ENCODE peak calls at places on chromosomes 1 and 21, in four cellular contexts. L is H9; I is psoas muscle; H is CD8-positive, alpha-beta T cell. C is an unnamed sample.

GRCh38 chr1:63701187-63701586 is 72.6 kb upstream of the ROR1 start:
- DNase-seq in H (no peak), I (no peak), L (no peak), C (no peak)

GRCh38 chr1:115782571-115783281 is 14.2 kb upstream of the CASQ2 start:
- DNase-seq in H (no peak), L (no peak), I (no peak), C (peak; percentile 99)

GRCh38 chr1:54381524-54381923 is 24.7 kb downstream of the SSBP3 start:
- DNase-seq in H (no peak), I (no peak), L (no peak), C (no peak)

GRCh38 chr1:36994294-36994693 is 40.0 kb downstream of the GRIK3 start:
- DNase-seq in H (no peak), I (no peak), L (no peak), C (no peak)

GRCh38 chr1:226981838-226982237 is 41.7 kb downstream of the COQ8A start:
- DNase-seq in L (no peak), H (no peak), I (no peak), C (no peak)

GRCh38 chr1:23910144-23910543 is 3.0 kb downstream of the CNR2 start:
- DNase-seq in H (no peak), I (no peak), L (no peak), C (no peak)

GRCh38 chr1:11729498-11730428 is 6.2 kb upstream of the AGTRAP start:
- DNase-seq in I (no peak), L (no peak), H (no peak), C (no peak)

GRCh38 chr1:62131093-62131725 is 63.4 kb upstream of the L1TD1 start:
- DNase-seq in L (peak; percentile 76), I (no peak), H (no peak), C (peak; percentile 39)

GRCh38 chr1:243946946-243947345 is 96.9 kb upstream of the AKT3 start:
- DNase-seq in H (no peak), L (peak; percentile 76), I (no peak), C (no peak)

GRCh38 chr1:155073377-155074272 is 5.0 kb upstream of the EFNA3 start:
- DNase-seq in L (no peak), I (peak; percentile 4), H (no peak), C (no peak)

GRCh38 chr1:108961752-108962486 is 1.4 kb downstream of the CLCC1 start:
- DNase-seq in H (no peak), L (no peak), I (no peak), C (no peak)

GRCh38 chr21:37153935-37154350 is 80.9 kb downstream of the TTC3 start:
- DNase-seq in L (no peak), I (peak; percentile 20), H (no peak), C (no peak)

GRCh38 chr1:90274376-90274775 is 279.5 kb downstream of the ZNF326 start:
- DNase-seq in L (no peak), H (no peak), I (no peak), C (no peak)

GRCh38 chr1:42845866-42846256 is 552 bp upstream of the ZNF691 start:
- DNase-seq in H (no peak), I (no peak), L (no peak), C (no peak)

GRCh38 chr1:193083365-193084088 is 21.7 kb downstream of the GLRX2 start:
- DNase-seq in H (no peak), I (no peak), L (no peak), C (peak; percentile 42)

GRCh38 chr1:147287133-147287865 is 44.8 kb downstream of the CHD1L start:
- DNase-seq in I (no peak), L (no peak), H (no peak), C (no peak)

GRCh38 chr21:42282715-42283114 is 32.5 kb downstream of the TFF3 start:
- DNase-seq in L (no peak), I (no peak), H (no peak), C (no peak)

GRCh38 chr1:155004352-155005075 is 1.9 kb downstream of the ZBTB7B start:
- DNase-seq in I (no peak), H (no peak), L (peak; percentile 25), C (no peak)

GRCh38 chr1:214331827-214332423 is 51.0 kb downstream of the SMYD2 start:
- DNase-seq in L (peak; percentile 71), I (peak; percentile 23), H (peak; percentile 31), C (peak; percentile 84)

GRCh38 chr1:43969746-43970466 is at the start of gene DPH2:
- DNase-seq in L (peak; percentile 99), I (peak; percentile 98), H (peak; percentile 92), C (peak; percentile 83)

DNA sequence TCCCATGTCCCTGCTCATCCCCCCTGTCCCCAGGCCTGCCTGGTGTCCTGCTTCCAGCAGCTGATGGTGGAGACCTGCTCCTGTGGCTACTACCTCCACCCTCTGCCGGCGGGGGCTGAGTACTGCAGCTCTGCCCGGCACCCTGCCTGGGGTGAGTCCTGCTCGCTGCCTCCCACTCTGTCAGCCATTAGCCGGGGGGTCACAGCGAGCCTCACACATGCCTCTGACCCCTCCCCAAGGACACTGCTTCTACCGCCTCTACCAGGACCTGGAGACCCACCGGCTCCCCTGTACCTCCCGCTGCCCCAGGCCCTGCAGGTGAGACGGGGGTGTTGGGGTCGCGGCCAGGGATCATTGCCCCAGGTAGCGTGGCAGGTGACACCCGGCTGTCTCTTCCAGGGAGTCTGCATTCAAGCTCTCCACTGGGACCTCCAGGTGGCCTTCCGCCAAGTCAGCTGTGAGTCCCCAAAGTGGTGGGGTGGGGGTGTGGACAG is 10.0 kb downstream of the SCNN1D start:
- DNase-seq in L (peak; percentile 79), H (peak; percentile 43), I (peak; percentile 66), C (no peak)
- TF ChIP-seq CTCF in L (peak; percentile 70), H (peak; percentile 23), I (peak; percentile 58), C (peak; percentile 66)

DNA sequence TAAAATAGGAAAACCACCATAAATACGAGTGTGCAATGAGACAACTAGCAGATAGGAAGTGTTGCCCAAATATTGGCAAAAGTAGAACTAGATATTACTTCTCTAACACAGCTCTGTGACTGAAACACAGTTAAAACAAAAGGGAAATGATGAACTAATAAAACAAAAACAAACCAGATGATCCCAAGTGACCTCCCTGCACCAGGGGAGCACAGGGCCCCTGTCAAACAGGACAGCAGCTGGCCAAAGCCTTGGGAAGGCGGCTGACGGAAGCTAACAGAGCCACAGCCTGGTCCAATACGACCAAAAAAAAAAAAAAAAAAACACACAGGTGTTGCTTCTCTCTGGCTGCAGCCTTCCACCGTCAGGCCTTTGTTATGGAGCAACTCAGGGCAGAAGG is 17.8 kb downstream of the ZBTB17 start:
- DNase-seq in I (no peak), L (no peak), H (no peak), C (no peak)
- H3K27ac ChIP-seq in I (no peak overlapping the region), L (no peak overlapping the region), H (no peak overlapping the region), C (no peak overlapping the region)

DNA sequence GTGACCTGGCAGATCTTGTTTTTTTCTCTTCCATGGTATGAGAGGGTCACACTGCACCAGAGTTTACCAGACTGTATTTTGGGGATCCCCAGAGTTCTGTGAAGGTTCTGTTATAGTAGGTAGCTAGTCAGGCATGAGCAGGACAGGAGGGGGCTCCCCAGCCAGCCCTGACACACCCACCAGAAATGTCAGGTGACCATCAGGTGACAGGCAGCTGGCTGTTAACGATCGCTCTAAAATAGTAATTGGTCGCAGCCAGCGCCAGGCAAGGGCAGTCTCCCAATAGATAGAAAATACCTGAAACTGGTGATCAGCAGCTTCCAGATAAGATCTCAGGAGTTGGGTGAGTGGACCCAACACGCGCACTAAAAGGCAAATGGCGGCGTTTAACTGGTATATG is 264.9 kb downstream of the RHOU start:
- DNase-seq in L (no peak), H (no peak), I (no peak), C (no peak)
- H3K4me1 ChIP-seq in L (no peaks in the 10 kb centered on the region), H (no peaks in the 10 kb centered on the region), I (no peaks in the 10 kb centered on the region), C (peaks cover 12% of the 10 kb centered on the region)

GRCh38 chr1:58782308-58783089 is 1.3 kb downstream of the JUN start:
- DNase-seq in I (peak; percentile 64), L (peak; percentile 67), H (peak; percentile 45), C (no peak)
- TF ChIP-seq CTCF in I (peak; percentile 4), L (no peak), H (no peak), C (peak; percentile 28)

GRCh38 chr21:27023186-27023585 is 56.3 kb upstream of the ADAMTS5 start:
- DNase-seq in I (no peak), L (no peak), H (no peak), C (no peak)

GRCh38 chr21:27024316-27024715 is 57.4 kb upstream of the ADAMTS5 start:
- DNase-seq in I (no peak), L (no peak), H (no peak), C (peak; percentile 18)

GRCh38 chr21:27026501-27026900 is 59.6 kb upstream of the ADAMTS5 start:
- DNase-seq in I (no peak), H (no peak), L (no peak), C (no peak)

GRCh38 chr21:27021801-27022200 is 54.9 kb upstream of the ADAMTS5 start:
- DNase-seq in I (no peak), H (no peak), L (no peak), C (no peak)

DNA sequence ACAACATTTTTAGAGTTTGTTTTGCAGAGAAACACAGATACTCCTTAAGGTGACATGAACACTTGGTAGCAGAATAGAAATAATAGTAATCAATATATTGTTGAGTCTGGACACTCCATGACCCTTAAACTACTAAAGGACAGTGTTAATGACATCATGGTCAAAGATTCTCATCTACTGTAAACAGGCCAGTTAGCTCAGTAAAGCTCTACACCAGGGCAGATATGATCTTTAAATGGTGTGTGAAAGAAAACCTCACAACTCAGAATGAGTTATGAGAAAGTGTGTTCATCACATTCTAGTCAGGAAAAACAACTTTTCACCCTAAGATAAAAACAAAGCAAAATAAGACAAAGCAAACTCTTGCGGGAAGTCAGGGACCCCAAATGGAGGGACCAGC is 58.1 kb upstream of the ADAMTS5 start:
- DNase-seq in L (no peak), H (no peak), I (no peak), C (no peak)
- H3K27ac ChIP-seq in L (no peak overlapping the region), H (no peak overlapping the region), I (no peak overlapping the region), C (no peak overlapping the region)